ENCODE peak calls at places on chromosomes 4 and X, in eight cellular contexts. One of them, this sample, is unnamed.

GRCh38 chrX:153564047-153564606 is 34.8 kb downstream of the CCNQ start:
- DNase-seq in stimulated activated CD8-positive, alpha-beta memory T cell treated with anti-CD3 and anti-CD28 coated beads, Interleukin-4, amount 100 ng/mL, for 24 hours: no peak
- DNase-seq in T-helper 2 cell: no peak
- DNase-seq in fibroblast of mammary gland: peak; percentile 8
- DNase-seq in NCI-H146: peak; percentile 65
- DNase-seq in H7: no peak
- DNase-seq in astrocyte of the spinal cord: no peak
- DNase-seq in stimulated activated CD4-positive, alpha-beta T cell treated with anti-CD3 and anti-CD28 coated beads, TNF-alpha, amount 100 ng/mL, for 4 hours: no peak
- DNase-seq in this sample: no peak

GRCh38 chrX:114959729-114960128 is 57.7 kb downstream of the IL13RA2 start:
- DNase-seq in astrocyte of the spinal cord: peak; percentile 17
- DNase-seq in H7: peak; percentile 44
- DNase-seq in T-helper 2 cell: no peak
- DNase-seq in NCI-H146: peak; percentile 0
- DNase-seq in stimulated activated CD8-positive, alpha-beta memory T cell treated with anti-CD3 and anti-CD28 coated beads, Interleukin-4, amount 100 ng/mL, for 24 hours: no peak
- DNase-seq in stimulated activated CD4-positive, alpha-beta T cell treated with anti-CD3 and anti-CD28 coated beads, TNF-alpha, amount 100 ng/mL, for 4 hours: no peak
- DNase-seq in fibroblast of mammary gland: peak; percentile 43
- DNase-seq in this sample: peak; percentile 52

GRCh38 chr4:42306221-42307109 is 90.8 kb upstream of the SHISA3 start:
- DNase-seq in stimulated activated CD8-positive, alpha-beta memory T cell treated with anti-CD3 and anti-CD28 coated beads, Interleukin-4, amount 100 ng/mL, for 24 hours: no peak
- DNase-seq in astrocyte of the spinal cord: no peak
- DNase-seq in NCI-H146: no peak
- DNase-seq in H7: no peak
- DNase-seq in fibroblast of mammary gland: peak; percentile 48
- DNase-seq in T-helper 2 cell: no peak
- DNase-seq in stimulated activated CD4-positive, alpha-beta T cell treated with anti-CD3 and anti-CD28 coated beads, TNF-alpha, amount 100 ng/mL, for 4 hours: no peak
- DNase-seq in this sample: no peak

GRCh38 chr4:117010695-117011094 is 74.7 kb downstream of the TRAM1L1 start:
- DNase-seq in stimulated activated CD4-positive, alpha-beta T cell treated with anti-CD3 and anti-CD28 coated beads, TNF-alpha, amount 100 ng/mL, for 4 hours: no peak
- DNase-seq in astrocyte of the spinal cord: peak; percentile 0
- DNase-seq in NCI-H146: no peak
- DNase-seq in H7: no peak
- DNase-seq in stimulated activated CD8-positive, alpha-beta memory T cell treated with anti-CD3 and anti-CD28 coated beads, Interleukin-4, amount 100 ng/mL, for 24 hours: no peak
- DNase-seq in T-helper 2 cell: no peak
- DNase-seq in fibroblast of mammary gland: no peak
- DNase-seq in this sample: no peak

GRCh38 chr4:39763714-39764572 is 66.0 kb downstream of the UBE2K start:
- DNase-seq in fibroblast of mammary gland: no peak
- DNase-seq in stimulated activated CD8-positive, alpha-beta memory T cell treated with anti-CD3 and anti-CD28 coated beads, Interleukin-4, amount 100 ng/mL, for 24 hours: no peak
- DNase-seq in stimulated activated CD4-positive, alpha-beta T cell treated with anti-CD3 and anti-CD28 coated beads, TNF-alpha, amount 100 ng/mL, for 4 hours: no peak
- DNase-seq in H7: no peak
- DNase-seq in astrocyte of the spinal cord: no peak
- DNase-seq in NCI-H146: no peak
- DNase-seq in T-helper 2 cell: no peak
- DNase-seq in this sample: no peak

GRCh38 chr4:75696036-75696435 is 22.8 kb upstream of the G3BP2 start:
- DNase-seq in H7: no peak
- DNase-seq in stimulated activated CD4-positive, alpha-beta T cell treated with anti-CD3 and anti-CD28 coated beads, TNF-alpha, amount 100 ng/mL, for 4 hours: no peak
- DNase-seq in NCI-H146: no peak
- DNase-seq in stimulated activated CD8-positive, alpha-beta memory T cell treated with anti-CD3 and anti-CD28 coated beads, Interleukin-4, amount 100 ng/mL, for 24 hours: no peak
- DNase-seq in astrocyte of the spinal cord: no peak
- DNase-seq in T-helper 2 cell: no peak
- DNase-seq in fibroblast of mammary gland: no peak
- DNase-seq in this sample: no peak

GRCh38 chr4:116930329-116930728 is 155.0 kb downstream of the TRAM1L1 start:
- DNase-seq in NCI-H146: no peak
- DNase-seq in stimulated activated CD8-positive, alpha-beta memory T cell treated with anti-CD3 and anti-CD28 coated beads, Interleukin-4, amount 100 ng/mL, for 24 hours: no peak
- DNase-seq in T-helper 2 cell: no peak
- DNase-seq in H7: no peak
- DNase-seq in astrocyte of the spinal cord: no peak
- DNase-seq in fibroblast of mammary gland: no peak
- DNase-seq in stimulated activated CD4-positive, alpha-beta T cell treated with anti-CD3 and anti-CD28 coated beads, TNF-alpha, amount 100 ng/mL, for 4 hours: no peak
- DNase-seq in this sample: no peak

GRCh38 chrX:63470506-63470905 is 119.4 kb upstream of the SPIN4 start:
- DNase-seq in fibroblast of mammary gland: no peak
- DNase-seq in stimulated activated CD4-positive, alpha-beta T cell treated with anti-CD3 and anti-CD28 coated beads, TNF-alpha, amount 100 ng/mL, for 4 hours: no peak
- DNase-seq in stimulated activated CD8-positive, alpha-beta memory T cell treated with anti-CD3 and anti-CD28 coated beads, Interleukin-4, amount 100 ng/mL, for 24 hours: no peak
- DNase-seq in T-helper 2 cell: no peak
- DNase-seq in H7: peak; percentile 2
- DNase-seq in NCI-H146: no peak
- DNase-seq in astrocyte of the spinal cord: no peak
- DNase-seq in this sample: no peak

GRCh38 chr4:108047199-108047598 is 57.5 kb downstream of the HADH start:
- DNase-seq in astrocyte of the spinal cord: no peak
- DNase-seq in stimulated activated CD4-positive, alpha-beta T cell treated with anti-CD3 and anti-CD28 coated beads, TNF-alpha, amount 100 ng/mL, for 4 hours: no peak
- DNase-seq in fibroblast of mammary gland: no peak
- DNase-seq in T-helper 2 cell: no peak
- DNase-seq in H7: no peak
- DNase-seq in stimulated activated CD8-positive, alpha-beta memory T cell treated with anti-CD3 and anti-CD28 coated beads, Interleukin-4, amount 100 ng/mL, for 24 hours: no peak
- DNase-seq in NCI-H146: no peak
- DNase-seq in this sample: no peak

This sample was measured in PC-3.